ENCODE peak calls at places on chromosomes 7 and 10, in nine cellular contexts. E is ACHN; P is activated T-helper 1 cell treated with Interleukin-2 at 50 U/mL for 16 hours; R is neural progenitor cell; T is LoVo; S is stimulated activated CD8-positive, alpha-beta memory T cell treated with anti-CD3 and anti-CD28 coated beads, Interleukin-4, amount 100 ng/mL, for 1 hour; A is naive thymus-derived CD8-positive, alpha-beta T cell; U is activated naive CD4-positive, alpha-beta T cell; Z is neural crest cell. V is an unnamed sample.

GRCh38 chr10:129774736-129775401 is 189.2 kb downstream of the EBF3 start:
- DNase-seq in E (no peak), P (no peak), R (no peak), T (no peak), S (no peak), A (no peak), U (no peak), Z (no peak), V (no peak)

GRCh38 chr7:134548877-134549276 is at the start of gene AKR1B15:
- DNase-seq in E (peak; percentile 41), P (no peak), R (no peak), T (no peak), S (no peak), A (no peak), U (no peak), Z (no peak), V (no peak)

GRCh38 chr10:124101351-124101750 is 8.0 kb upstream of the CHST15 start:
- DNase-seq in E (no peak), P (no peak), R (no peak), T (no peak), S (no peak), A (no peak), U (no peak), Z (no peak), V (no peak)

GRCh38 chr7:151080091-151080521 is 503 bp downstream of the FASTK start:
- DNase-seq in E (peak; percentile 51), P (no peak), R (peak; percentile 61), T (no peak), S (no peak), A (no peak), U (no peak), Z (no peak), V (no peak)

GRCh38 chr7:151780626-151781025 is 96.3 kb downstream of the PRKAG2 start:
- DNase-seq in E (no peak), P (no peak), R (no peak), T (no peak), S (no peak), A (no peak), U (no peak), Z (no peak), V (no peak)

GRCh38 chr7:16753932-16754571 is 497 bp downstream of the TSPAN13 start:
- DNase-seq in E (no peak), P (no peak), R (peak; percentile 89), T (peak; percentile 45), S (no peak), A (no peak), U (no peak), Z (peak; percentile 59), V (no peak)

GRCh38 chr7:73708961-73709360 is 10.5 kb downstream of the STX1A start:
- DNase-seq in E (no peak), P (no peak), R (no peak), T (no peak), S (no peak), A (no peak), U (no peak), Z (no peak), V (no peak)

GRCh38 chr10:71840177-71840711 is 10.8 kb downstream of the PSAP start:
- DNase-seq in E (peak; percentile 97), P (no peak), R (peak; percentile 98), T (no peak), S (no peak), A (no peak), U (no peak), Z (peak; percentile 87), V (no peak)

GRCh38 chr7:106916689-106917088 is 51.6 kb downstream of the PIK3CG start:
- DNase-seq in E (no peak), P (no peak), R (no peak), T (no peak), S (no peak), A (no peak), U (no peak), Z (no peak), V (no peak)

GRCh38 chr7:47428052-47428779 is 153.7 kb downstream of the TNS3 start:
- DNase-seq in E (no peak), P (no peak), R (no peak), T (no peak), S (no peak), A (no peak), U (no peak), Z (no peak), V (no peak)

GRCh38 chr10:97916586-97916985 is 66.9 kb downstream of the GOLGA7B start:
- DNase-seq in E (no peak), P (no peak), R (no peak), T (no peak), S (no peak), A (no peak), U (no peak), Z (no peak), V (no peak)

GRCh38 chr10:101649530-101650085 is 45.4 kb downstream of the FBXW4 start:
- DNase-seq in E (no peak), P (no peak), R (no peak), T (no peak), S (no peak), A (no peak), U (no peak), Z (no peak), V (no peak)

GRCh38 chr10:132910901-132911711 is 31.3 kb downstream of the CFAP46 start:
- DNase-seq in E (no peak), P (no peak), R (no peak), T (no peak), S (no peak), A (no peak), U (no peak), Z (no peak), V (no peak)

GRCh38 chr10:53667063-53667462 is 894.5 kb upstream of the MBL2 start:
- DNase-seq in E (no peak), P (no peak), R (no peak), T (no peak), S (no peak), A (no peak), U (no peak), Z (no peak), V (no peak)

GRCh38 chr10:46016811-46017210 is 13.6 kb downstream of the NCOA4 start:
- DNase-seq in E (no peak), P (no peak), R (no peak), T (no peak), S (no peak), A (no peak), U (no peak), Z (no peak), V (no peak)

GRCh38 chr7:83178796-83179195 is 16.1 kb upstream of the PCLO start:
- DNase-seq in E (no peak), P (no peak), R (no peak), T (no peak), S (no peak), A (no peak), U (no peak), Z (no peak), V (no peak)

GRCh38 chr7:149773446-149774236 is at the start of gene ZNF467:
- DNase-seq in E (peak; percentile 49), P (peak; percentile 36), R (peak; percentile 52), T (peak; percentile 47), S (peak; percentile 13), A (peak; percentile 61), U (peak; percentile 65), Z (no peak), V (no peak)

GRCh38 chr7:40885503-40885902 is 750.7 kb downstream of the SUGCT start:
- DNase-seq in E (peak; percentile 61), P (no peak), R (no peak), T (peak; percentile 74), S (no peak), A (no peak), U (no peak), Z (no peak), V (no peak)

GRCh38 chr10:88702848-88703597 is 3.0 kb upstream of the LIPK start:
- DNase-seq in E (peak; percentile 36), P (no peak), R (peak; percentile 7), T (peak; percentile 91), S (no peak), A (no peak), U (no peak), Z (no peak), V (no peak)

GRCh38 chr7:102279537-102280400 is 6.9 kb upstream of the SH2B2 start:
- DNase-seq in E (peak; percentile 74), P (peak; percentile 37), R (peak; percentile 89), T (peak; percentile 43), S (no peak), A (peak; percentile 64), U (peak; percentile 55), Z (peak; percentile 77), V (peak; percentile 72)

GRCh38 chr7:24622646-24623182 is 49.5 kb downstream of the PALS2 start:
- DNase-seq in E (no peak), P (no peak), R (no peak), T (no peak), S (no peak), A (no peak), U (no peak), Z (no peak), V (no peak)

GRCh38 chr10:2978111-2978510 is 89.2 kb upstream of the PFKP start:
- DNase-seq in E (peak; percentile 68), P (no peak), R (peak; percentile 74), T (peak; percentile 46), S (no peak), A (no peak), U (no peak), Z (no peak), V (no peak)

GRCh38 chr10:27618036-27618615 is 114.0 kb downstream of the RAB18 start:
- DNase-seq in E (no peak), P (no peak), R (no peak), T (no peak), S (no peak), A (no peak), U (no peak), Z (no peak), V (no peak)

GRCh38 chr7:133298080-133298479 is 45.2 kb downstream of the EXOC4 start:
- DNase-seq in E (no peak), P (no peak), R (no peak), T (no peak), S (no peak), A (no peak), U (no peak), Z (no peak), V (no peak)

GRCh38 chr10:48251525-48252353 is 22.8 kb downstream of the FRMPD2 start:
- DNase-seq in E (no peak), P (no peak), R (no peak), T (peak; percentile 25), S (no peak), A (no peak), U (no peak), Z (no peak), V (no peak)

GRCh38 chr7:91414734-91415133 is 150.5 kb downstream of the FZD1 start:
- DNase-seq in E (no peak), P (no peak), R (no peak), T (no peak), S (no peak), A (no peak), U (no peak), Z (no peak), V (no peak)

GRCh38 chr7:48537561-48537960 is 366.3 kb downstream of the ABCA13 start:
- DNase-seq in E (no peak), P (no peak), R (no peak), T (peak; percentile 50), S (no peak), A (no peak), U (no peak), Z (no peak), V (no peak)

GRCh38 chr10:17737021-17737965 is 14.7 kb upstream of the TMEM236 start:
- DNase-seq in E (peak; percentile 33), P (no peak), R (peak; percentile 55), T (peak; percentile 35), S (no peak), A (no peak), U (no peak), Z (no peak), V (no peak)

V was measured in memory B cell.